ENCODE peak calls at places on chromosomes 13 and 19, in eight cellular contexts. A is AG09319; Z is stimulated activated CD4-positive, alpha-beta T cell treated with anti-CD3 and anti-CD28 coated beads, TNF-alpha, amount 100 ng/mL, for 24 hours; K is GM23338; R is GM20000; S is NCI-H1105 treated with DMSO at 0.1 percent for 48 hours; J is fibroblast of gingiva; Y is heart right ventricle. U is an unnamed sample.

GRCh38 chr19:44685877-44686276 is 13.1 kb upstream of the CEACAM16 start:
- DNase-seq in A (no peak), Z (no peak), K (no peak), R (no peak), S (no peak), J (no peak), Y (no peak), U (no peak)

GRCh38 chr13:80454245-80454644 is 113.3 kb upstream of the SPRY2 start:
- DNase-seq in A (no peak), Z (no peak), K (no peak), R (no peak), S (no peak), J (peak), Y (no peak), U (no peak)

GRCh38 chr13:93425411-93425810 is 198.8 kb downstream of the GPC6 start:
- DNase-seq in A (no peak), Z (no peak), K (no peak), R (no peak), S (no peak), J (peak), Y (no peak), U (peak)

GRCh38 chr13:62168891-62169290 is 753.2 kb upstream of the PCDH20 start:
- DNase-seq in A (no peak), Z (no peak), K (no peak), R (no peak), S (no peak), J (no peak), Y (no peak), U (no peak)

GRCh38 chr19:38879400-38879751 is 1.3 kb upstream of the RINL start:
- DNase-seq in A (no peak), Z (no peak), K (no peak), R (no peak), S (no peak), J (no peak), Y (no peak), U (no peak)

GRCh38 chr13:75760182-75760981 is 124.3 kb downstream of the LMO7 start:
- DNase-seq in A (no peak), Z (no peak), K (no peak), R (peak), S (peak), J (no peak), Y (no peak), U (no peak)

GRCh38 chr19:13055213-13056051 is 47.2 kb downstream of the LYL1 start:
- DNase-seq in A (peak), Z (no peak), K (peak), R (no peak), S (no peak), J (peak), Y (peak), U (peak)

GRCh38 chr13:72990883-72991282 is 67.9 kb upstream of the KLF5 start:
- DNase-seq in A (no peak), Z (no peak), K (no peak), R (no peak), S (no peak), J (peak), Y (no peak), U (no peak)

GRCh38 chr13:98896868-98897144 is 81.1 kb downstream of the DOCK9 start:
- DNase-seq in A (no peak), Z (no peak), K (no peak), R (no peak), S (no peak), J (no peak), Y (no peak), U (no peak)

GRCh38 chr19:44725251-44725650 is 23.3 kb upstream of the BCL3 start:
- DNase-seq in A (no peak), Z (no peak), K (peak), R (no peak), S (no peak), J (no peak), Y (peak), U (no peak)

GRCh38 chr19:28294395-28294794 is 918.6 kb downstream of the UQCRFS1 start:
- DNase-seq in A (no peak), Z (no peak), K (no peak), R (no peak), S (no peak), J (peak), Y (no peak), U (no peak)